ENCODE peak calls at places on chromosomes 6 and 20, in five cellular contexts. One of them, this sample, is unnamed.
A peak's percentile ranks its signal among the peaks of the same experiment; 100 is the strongest.

GRCh38 chr6:130996635-130997034 is 66.4 kb downstream of the EPB41L2 start:
- DNase-seq in H1: no peak
- DNase-seq in suprapubic skin: no peak
- DNase-seq in tibial nerve: no peak
- DNase-seq in upper lobe of left lung: no peak
- DNase-seq in this sample: no peak

GRCh38 chr6:35603326-35604202 is 85.2 kb downstream of the FKBP5 start:
- DNase-seq in H1: no peak
- DNase-seq in suprapubic skin: no peak
- DNase-seq in tibial nerve: no peak
- DNase-seq in upper lobe of left lung: no peak
- DNase-seq in this sample: no peak

GRCh38 chr6:53464942-53465460 is 79.9 kb downstream of the GCLC start:
- DNase-seq in H1: no peak
- DNase-seq in suprapubic skin: no peak
- DNase-seq in tibial nerve: peak; percentile 34
- DNase-seq in upper lobe of left lung: peak; percentile 91
- DNase-seq in this sample: no peak

GRCh38 chr6:169253341-169253740 is 305 bp downstream of the THBS2 start:
- DNase-seq in H1: no peak
- DNase-seq in suprapubic skin: no peak
- DNase-seq in tibial nerve: no peak
- DNase-seq in upper lobe of left lung: no peak
- DNase-seq in this sample: no peak

GRCh38 chr6:42471116-42471515 is 19.4 kb upstream of the TRERF1 start:
- DNase-seq in H1: no peak
- DNase-seq in suprapubic skin: no peak
- DNase-seq in tibial nerve: no peak
- DNase-seq in upper lobe of left lung: no peak
- DNase-seq in this sample: no peak

GRCh38 chr20:10555865-10556308 is 117.9 kb downstream of the JAG1 start:
- DNase-seq in H1: no peak
- DNase-seq in suprapubic skin: no peak
- DNase-seq in tibial nerve: no peak
- DNase-seq in upper lobe of left lung: no peak
- DNase-seq in this sample: no peak

GRCh38 chr6:15744824-15745402 is 82.1 kb upstream of the DTNBP1 start:
- DNase-seq in H1: no peak
- DNase-seq in suprapubic skin: no peak
- DNase-seq in tibial nerve: no peak
- DNase-seq in upper lobe of left lung: no peak
- DNase-seq in this sample: no peak

GRCh38 chr20:49636447-49636846 is 68.5 kb upstream of the PTGIS start:
- DNase-seq in H1: no peak
- DNase-seq in suprapubic skin: no peak
- DNase-seq in tibial nerve: no peak
- DNase-seq in upper lobe of left lung: peak; percentile 87
- DNase-seq in this sample: peak; percentile 35

GRCh38 chr6:1940381-1940780 is 305.0 kb downstream of the GMDS start:
- DNase-seq in H1: no peak
- DNase-seq in suprapubic skin: no peak
- DNase-seq in tibial nerve: no peak
- DNase-seq in upper lobe of left lung: no peak
- DNase-seq in this sample: no peak

GRCh38 chr20:63893999-63894357 is 948 bp upstream of the DNAJC5 start:
- DNase-seq in H1: no peak
- DNase-seq in suprapubic skin: no peak
- DNase-seq in tibial nerve: no peak
- DNase-seq in upper lobe of left lung: no peak
- DNase-seq in this sample: no peak

GRCh38 chr20:38143646-38144554 is 21.2 kb downstream of the TGM2 start:
- DNase-seq in H1: no peak
- DNase-seq in suprapubic skin: no peak
- DNase-seq in tibial nerve: no peak
- DNase-seq in upper lobe of left lung: peak; percentile 78
- DNase-seq in this sample: peak; percentile 45

GRCh38 chr6:119076173-119076965 is 2.1 kb downstream of the FAM184A start:
- DNase-seq in H1: no peak
- DNase-seq in suprapubic skin: no peak
- DNase-seq in tibial nerve: no peak
- DNase-seq in upper lobe of left lung: no peak
- DNase-seq in this sample: no peak

GRCh38 chr6:156655267-156655918 is 121.8 kb upstream of the ARID1B start:
- DNase-seq in H1: peak; percentile 34
- DNase-seq in suprapubic skin: no peak
- DNase-seq in tibial nerve: no peak
- DNase-seq in upper lobe of left lung: no peak
- DNase-seq in this sample: no peak

GRCh38 chr20:49603209-49603627 is 35.3 kb upstream of the PTGIS start:
- DNase-seq in H1: no peak
- DNase-seq in suprapubic skin: no peak
- DNase-seq in tibial nerve: no peak
- DNase-seq in upper lobe of left lung: no peak
- DNase-seq in this sample: no peak

GRCh38 chr20:33900515-33901131 is 89.5 kb downstream of the CHMP4B start:
- DNase-seq in H1: no peak
- DNase-seq in suprapubic skin: no peak
- DNase-seq in tibial nerve: no peak
- DNase-seq in upper lobe of left lung: no peak
- DNase-seq in this sample: no peak

GRCh38 chr20:43680976-43681375 is 14.1 kb downstream of the MYBL2 start:
- DNase-seq in H1: no peak
- DNase-seq in suprapubic skin: no peak
- DNase-seq in tibial nerve: no peak
- DNase-seq in upper lobe of left lung: no peak
- DNase-seq in this sample: no peak

GRCh38 chr6:124879110-124879991 is 82.9 kb upstream of the RNF217 start:
- DNase-seq in H1: no peak
- DNase-seq in suprapubic skin: no peak
- DNase-seq in tibial nerve: no peak
- DNase-seq in upper lobe of left lung: no peak
- DNase-seq in this sample: no peak

GRCh38 chr20:25551413-25552210 is 33.7 kb downstream of the NINL start:
- DNase-seq in H1: no peak
- DNase-seq in suprapubic skin: no peak
- DNase-seq in tibial nerve: no peak
- DNase-seq in upper lobe of left lung: no peak
- DNase-seq in this sample: no peak

GRCh38 chr6:93858213-93858612 is 438.9 kb upstream of the EPHA7 start:
- DNase-seq in H1: no peak
- DNase-seq in suprapubic skin: no peak
- DNase-seq in tibial nerve: no peak
- DNase-seq in upper lobe of left lung: no peak
- DNase-seq in this sample: no peak

GRCh38 chr20:3712279-3712873 is at the start of gene SIGLEC1:
- DNase-seq in H1: no peak
- DNase-seq in suprapubic skin: no peak
- DNase-seq in tibial nerve: peak; percentile 39
- DNase-seq in upper lobe of left lung: peak; percentile 83
- DNase-seq in this sample: peak; percentile 34

GRCh38 chr6:155014715-155015300 is 19.7 kb downstream of the TIAM2 start:
- DNase-seq in H1: no peak
- DNase-seq in suprapubic skin: no peak
- DNase-seq in tibial nerve: no peak
- DNase-seq in upper lobe of left lung: no peak
- DNase-seq in this sample: no peak

GRCh38 chr6:169589293-169589692 is 112.5 kb downstream of the WDR27 start:
- DNase-seq in H1: no peak
- DNase-seq in suprapubic skin: no peak
- DNase-seq in tibial nerve: no peak
- DNase-seq in upper lobe of left lung: no peak
- DNase-seq in this sample: no peak

GRCh38 chr6:89944826-89945407 is 50.6 kb downstream of the GJA10 start:
- DNase-seq in H1: no peak
- DNase-seq in suprapubic skin: no peak
- DNase-seq in tibial nerve: no peak
- DNase-seq in upper lobe of left lung: no peak
- DNase-seq in this sample: no peak

GRCh38 chr20:10902836-10903410 is 229.1 kb upstream of the JAG1 start:
- DNase-seq in H1: no peak
- DNase-seq in suprapubic skin: no peak
- DNase-seq in tibial nerve: no peak
- DNase-seq in upper lobe of left lung: no peak
- DNase-seq in this sample: no peak

GRCh38 chr6:136282906-136283305 is 6.7 kb downstream of the BCLAF1 start:
- DNase-seq in H1: no peak
- DNase-seq in suprapubic skin: no peak
- DNase-seq in tibial nerve: no peak
- DNase-seq in upper lobe of left lung: no peak
- DNase-seq in this sample: no peak

GRCh38 chr6:7166410-7167293 is 58.9 kb downstream of the RREB1 start:
- DNase-seq in H1: no peak
- DNase-seq in suprapubic skin: no peak
- DNase-seq in tibial nerve: no peak
- DNase-seq in upper lobe of left lung: peak; percentile 62
- DNase-seq in this sample: no peak
- TF ChIP-seq EP300 in H1: no peak
- TF ChIP-seq EP300 in suprapubic skin: no peak
- TF ChIP-seq EP300 in tibial nerve: no peak
- TF ChIP-seq EP300 in upper lobe of left lung: no peak
- TF ChIP-seq EP300 in this sample: no peak

DNA sequence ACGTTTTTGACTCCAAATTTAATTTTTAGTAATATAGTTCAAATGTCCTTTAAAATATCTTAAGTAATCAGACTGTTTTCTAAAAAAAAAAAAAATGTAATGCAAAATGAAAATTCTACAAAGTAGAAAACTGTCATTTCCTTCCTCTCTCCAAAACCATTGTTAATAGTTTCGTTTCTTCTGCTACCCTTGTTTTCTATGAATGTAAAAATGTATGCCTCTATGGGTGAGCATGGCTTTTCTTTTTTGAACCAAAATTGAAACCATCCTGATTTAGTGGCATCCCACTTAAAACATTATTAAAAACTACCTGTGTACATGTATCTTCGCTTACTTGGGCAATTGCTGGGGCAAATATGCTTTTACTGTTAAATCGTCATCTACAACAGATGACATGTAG is 65.0 kb downstream of the UTRN start:
- DNase-seq in H1: no peak
- DNase-seq in suprapubic skin: no peak
- DNase-seq in tibial nerve: no peak
- DNase-seq in upper lobe of left lung: no peak
- DNase-seq in this sample: no peak
- TF ChIP-seq POLR2A in H1: no peak
- TF ChIP-seq POLR2A in suprapubic skin: no peak
- TF ChIP-seq POLR2A in tibial nerve: no peak
- TF ChIP-seq POLR2A in upper lobe of left lung: no peak
- TF ChIP-seq POLR2A in this sample: no peak

DNA sequence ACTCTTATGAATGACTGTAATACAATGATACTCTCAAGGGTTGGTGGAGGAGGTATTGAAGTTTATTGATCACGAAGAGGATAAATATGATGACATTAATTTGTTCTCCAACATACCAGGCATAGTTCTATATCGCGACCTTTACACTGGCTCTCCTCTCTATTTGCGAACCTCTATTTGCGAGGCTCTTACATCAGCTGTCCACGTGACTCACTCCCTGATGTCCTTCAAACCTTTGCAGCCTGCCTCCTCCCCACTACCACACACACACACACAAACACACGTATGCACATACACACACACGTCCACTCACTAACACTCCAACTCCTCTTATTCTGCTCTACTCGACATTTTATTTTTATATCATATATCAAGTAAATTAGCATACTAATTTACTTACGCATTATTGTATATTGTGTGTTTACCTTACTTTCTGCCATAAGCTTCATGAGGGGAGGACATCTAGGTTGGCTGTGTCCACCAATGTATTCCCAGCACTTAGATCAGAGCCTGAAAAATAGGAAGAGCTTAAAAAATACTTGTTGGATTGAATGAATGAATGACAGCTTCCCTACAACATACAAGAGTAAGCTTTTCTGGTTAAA is 53.3 kb upstream of the TNFRSF21 start:
- DNase-seq in H1: no peak
- DNase-seq in suprapubic skin: no peak
- DNase-seq in tibial nerve: no peak
- DNase-seq in upper lobe of left lung: no peak
- DNase-seq in this sample: no peak
- TF ChIP-seq EP300 in H1: no peak
- TF ChIP-seq EP300 in suprapubic skin: no peak
- TF ChIP-seq EP300 in tibial nerve: no peak
- TF ChIP-seq EP300 in upper lobe of left lung: no peak
- TF ChIP-seq EP300 in this sample: no peak

GRCh38 chr6:10534418-10534760 is 13.2 kb downstream of the GCNT2 start:
- DNase-seq in H1: no peak
- DNase-seq in suprapubic skin: no peak
- DNase-seq in tibial nerve: no peak
- DNase-seq in upper lobe of left lung: no peak
- DNase-seq in this sample: no peak
- TF ChIP-seq POLR2A in H1: no peak
- TF ChIP-seq POLR2A in suprapubic skin: no peak
- TF ChIP-seq POLR2A in tibial nerve: no peak
- TF ChIP-seq POLR2A in upper lobe of left lung: no peak
- TF ChIP-seq POLR2A in this sample: no peak

GRCh38 chr20:18496042-18496441 is 983 bp downstream of the RBBP9 start:
- DNase-seq in H1: no peak
- DNase-seq in suprapubic skin: no peak
- DNase-seq in tibial nerve: no peak
- DNase-seq in upper lobe of left lung: peak; percentile 23
- DNase-seq in this sample: no peak

GRCh38 chr20:18497603-18498002 is 578 bp upstream of the RBBP9 start:
- DNase-seq in H1: no peak
- DNase-seq in suprapubic skin: no peak
- DNase-seq in tibial nerve: no peak
- DNase-seq in upper lobe of left lung: no peak
- DNase-seq in this sample: no peak

DNA sequence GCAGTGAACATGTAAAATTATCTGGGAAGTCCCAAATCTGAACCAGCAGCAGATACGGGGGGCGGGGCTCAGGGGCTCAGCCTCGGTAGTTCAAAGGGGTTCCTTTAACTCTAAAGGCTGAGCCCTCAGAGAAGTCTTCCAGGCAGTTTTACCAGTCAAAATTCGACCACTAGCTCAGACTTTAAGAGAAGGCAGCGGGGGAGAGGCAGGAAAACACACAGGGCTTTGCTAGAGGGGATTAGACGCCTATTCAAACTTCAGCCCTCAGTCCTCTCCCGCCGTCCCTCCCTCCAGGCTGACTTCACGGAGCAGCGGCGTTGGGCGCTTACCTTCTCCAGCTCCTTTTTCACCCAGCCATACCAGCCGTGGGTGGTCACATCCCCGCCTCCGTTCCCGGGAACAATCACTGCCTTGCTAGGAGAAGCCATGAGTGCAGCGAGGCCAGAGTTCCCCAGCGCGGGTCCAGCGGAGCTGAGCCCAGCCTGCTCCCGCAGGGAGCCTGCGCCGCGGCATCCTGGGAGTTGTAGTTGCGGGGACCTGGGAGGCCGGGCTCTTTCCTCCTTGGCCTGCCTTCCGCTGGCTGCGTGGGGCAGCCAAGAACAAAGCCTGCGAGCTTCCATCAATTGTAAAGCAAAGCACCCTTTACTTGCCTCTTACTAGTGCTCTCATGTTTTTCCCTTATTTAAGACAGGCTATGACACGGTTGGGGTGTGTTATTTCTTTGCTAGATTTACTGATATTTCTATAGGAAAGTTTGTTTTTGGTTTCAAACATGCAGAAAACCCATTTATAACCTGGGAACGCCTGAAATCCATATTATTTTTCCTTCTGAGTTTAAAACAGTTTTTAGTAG is at the start of gene RBBP9:
- DNase-seq in H1: peak; percentile 71
- DNase-seq in suprapubic skin: peak; percentile 87
- DNase-seq in tibial nerve: peak; percentile 63
- DNase-seq in upper lobe of left lung: peak; percentile 91
- DNase-seq in this sample: peak; percentile 89
- TF ChIP-seq EP300 in H1: no peak
- TF ChIP-seq EP300 in suprapubic skin: no peak
- TF ChIP-seq EP300 in tibial nerve: no peak
- TF ChIP-seq EP300 in upper lobe of left lung: no peak
- TF ChIP-seq EP300 in this sample: no peak

GRCh38 chr6:32963870-32964269 is 4.5 kb upstream of the BRD2 start:
- DNase-seq in H1: no peak
- DNase-seq in suprapubic skin: no peak
- DNase-seq in tibial nerve: no peak
- DNase-seq in upper lobe of left lung: no peak
- DNase-seq in this sample: no peak
- TF ChIP-seq POLR2A in H1: no peak
- TF ChIP-seq POLR2A in suprapubic skin: no peak
- TF ChIP-seq POLR2A in tibial nerve: no peak
- TF ChIP-seq POLR2A in upper lobe of left lung: no peak
- TF ChIP-seq POLR2A in this sample: no peak